ENCODE peak calls at places on chromosomes 2 and 18, in seven cellular contexts. O is GM12878, B is K562, N is HCT116, K is body of pancreas, F is upper lobe of left lung, Z is right lobe of liver. Q is an unnamed sample.

GRCh38 chr2:224472137-224472536 is 70.2 kb upstream of the FAM124B start:
- ATAC-seq in F (no peak), Z (no peak), O (no peak), B (no peak), K (no peak), N (no peak), Q (no peak)

GRCh38 chr2:46091961-46092667 is 205.1 kb upstream of the EPAS1 start:
- ATAC-seq in F (no peak), N (no peak), K (no peak), B (no peak), O (peak; percentile 28), Z (no peak), Q (no peak)

GRCh38 chr2:159144776-159145614 is 141.5 kb downstream of the WDSUB1 start:
- ATAC-seq in N (no peak), K (no peak), Z (peak; percentile 33), B (peak; percentile 58), O (peak; percentile 86), F (no peak), Q (no peak)

GRCh38 chr2:73896362-73897239 is 3.8 kb downstream of the ACTG2 start:
- ATAC-seq in F (no peak), N (no peak), K (no peak), B (peak; percentile 35), Z (no peak), O (peak; percentile 92), Q (no peak)

GRCh38 chr2:219243291-219243761 is 1.9 kb downstream of the GLB1L start:
- ATAC-seq in N (no peak), F (no peak), O (no peak), K (no peak), B (no peak), Z (peak; percentile 58), Q (no peak)

GRCh38 chr2:154203206-154203605 is 331.5 kb downstream of the GALNT13 start:
- ATAC-seq in B (no peak), F (no peak), N (no peak), O (no peak), K (no peak), Z (no peak), Q (no peak)

GRCh38 chr18:47172476-47172875 is 3.7 kb downstream of the IER3IP1 start:
- ATAC-seq in B (no peak), F (no peak), O (no peak), N (no peak), Z (no peak), K (no peak), Q (no peak)

GRCh38 chr2:46793423-46794416 is 121.9 kb downstream of the MCFD2 start:
- ATAC-seq in N (no peak), F (peak; percentile 62), O (no peak), Z (peak; percentile 98), K (peak; percentile 96), B (peak; percentile 37), Q (no peak)

GRCh38 chr2:121884515-121884915 is 129.1 kb downstream of the TSN start:
- ATAC-seq in O (no peak), F (no peak), B (no peak), N (no peak), Z (peak; percentile 63), K (no peak), Q (no peak)

GRCh38 chr18:2715990-2716389 is 60.5 kb downstream of the SMCHD1 start:
- ATAC-seq in Z (no peak), N (no peak), O (no peak), B (no peak), F (no peak), K (no peak), Q (no peak)

GRCh38 chr2:216283038-216283900 is 89.0 kb downstream of the MARCHF4 start:
- ATAC-seq in O (peak; percentile 98), F (no peak), B (peak; percentile 98), K (no peak), N (peak; percentile 97), Z (peak; percentile 55), Q (no peak)

GRCh38 chr2:74735544-74735943 is 81.5 kb downstream of the SEMA4F start:
- ATAC-seq in Z (no peak), K (no peak), F (no peak), O (no peak), N (no peak), B (no peak), Q (no peak)

GRCh38 chr2:42180300-42180699 is 11.1 kb downstream of the EML4 start:
- ATAC-seq in N (no peak), Z (no peak), F (no peak), O (peak; percentile 32), B (no peak), K (no peak), Q (no peak)

GRCh38 chr2:127416486-127417001 is 1.7 kb upstream of the PROC start:
- ATAC-seq in K (no peak), F (no peak), N (no peak), B (no peak), O (no peak), Z (no peak), Q (no peak)

GRCh38 chr2:1744151-1744445 is 217 bp downstream of the PXDN start:
- ATAC-seq in N (no peak), B (no peak), O (no peak), K (no peak), F (no peak), Z (peak; percentile 5), Q (peak; percentile 16)

GRCh38 chr2:210553371-210553770 is 3.0 kb upstream of the CPS1 start:
- ATAC-seq in Z (no peak), F (no peak), O (no peak), K (peak; percentile 70), B (no peak), N (no peak), Q (no peak)

GRCh38 chr2:108855194-108855593 is 68.6 kb downstream of the CCDC138 start:
- ATAC-seq in Z (peak; percentile 91), F (no peak), B (peak; percentile 75), O (peak; percentile 79), N (peak; percentile 74), K (no peak), Q (no peak)

GRCh38 chr2:77479895-77480294 is 42.3 kb downstream of the LRRTM4 start:
- ATAC-seq in O (no peak), B (no peak), Z (no peak), K (no peak), N (no peak), F (no peak), Q (no peak)

GRCh38 chr2:160199053-160199452 is 1.0 kb downstream of the ITGB6 start:
- ATAC-seq in N (no peak), Z (no peak), F (no peak), B (no peak), O (no peak), K (no peak), Q (no peak)

GRCh38 chr2:192162392-192163042 is 32.2 kb downstream of the TMEFF2 start:
- ATAC-seq in B (peak; percentile 93), O (peak; percentile 94), K (peak; percentile 78), Z (peak; percentile 93), F (peak; percentile 83), N (peak; percentile 93), Q (peak; percentile 66)

GRCh38 chr2:237390235-237390634 is 23.7 kb downstream of the COL6A3 start:
- ATAC-seq in N (no peak), O (no peak), Z (no peak), B (no peak), F (no peak), K (no peak), Q (no peak)

GRCh38 chr2:207403141-207403540 is 126.6 kb upstream of the CREB1 start:
- ATAC-seq in Z (no peak), O (no peak), B (no peak), N (no peak), F (no peak), K (no peak), Q (no peak)

DNA sequence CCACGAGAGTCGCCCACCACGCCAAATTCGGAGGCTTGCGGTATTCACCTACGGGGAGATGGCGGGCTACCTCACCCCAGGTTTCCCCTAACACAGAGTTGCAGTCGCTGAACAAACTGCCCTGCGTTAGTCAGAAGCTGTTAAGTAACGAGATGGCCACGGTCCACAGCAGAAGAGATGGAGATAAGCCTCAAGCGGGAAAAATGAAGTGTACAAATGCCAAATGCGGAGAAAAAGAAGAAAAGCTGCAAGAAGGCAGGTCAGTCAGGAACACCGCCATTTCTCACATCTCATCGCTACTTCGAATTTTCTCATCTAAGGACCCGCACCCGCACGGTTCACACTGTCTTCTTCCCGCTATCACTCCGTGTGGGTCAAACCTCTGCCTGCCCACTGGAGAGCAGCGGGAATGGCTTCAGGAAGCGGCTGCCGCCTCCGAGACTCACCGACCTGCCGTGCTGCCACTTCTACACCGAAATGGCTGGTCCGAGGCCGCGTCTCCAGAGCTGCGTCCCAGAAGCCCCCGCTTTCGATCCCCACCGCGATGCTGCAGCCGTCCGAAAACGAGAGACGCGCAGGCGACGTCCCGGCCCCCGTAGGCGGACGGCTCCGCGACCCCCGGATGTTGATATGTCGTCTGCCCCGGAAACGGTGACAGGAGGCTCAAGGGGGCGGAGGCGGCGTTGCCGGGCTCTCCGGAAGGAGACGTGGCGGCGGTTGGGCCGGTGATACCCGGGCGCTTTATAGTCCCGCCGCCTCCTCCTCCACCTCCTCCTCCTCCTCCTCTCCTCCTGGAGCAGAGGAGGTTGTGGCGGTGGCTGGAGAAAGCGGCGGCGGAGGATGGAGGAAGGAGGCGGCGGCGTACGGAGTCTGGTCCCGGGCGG is at the start of the genes ASB3 and ERLEC1:
- ATAC-seq in O (peak; percentile 93), F (peak; percentile 96), Z (peak; percentile 98), B (peak; percentile 92), K (peak; percentile 96), N (peak; percentile 90), Q (peak; percentile 95)
- TF ChIP-seq POLR2A in O (peak; percentile 96), F (peak; percentile 72), Z (peak; percentile 53), B (peak; percentile 90), K (peak; percentile 56), N (peak; percentile 48), Q (peak; percentile 61)

DNA sequence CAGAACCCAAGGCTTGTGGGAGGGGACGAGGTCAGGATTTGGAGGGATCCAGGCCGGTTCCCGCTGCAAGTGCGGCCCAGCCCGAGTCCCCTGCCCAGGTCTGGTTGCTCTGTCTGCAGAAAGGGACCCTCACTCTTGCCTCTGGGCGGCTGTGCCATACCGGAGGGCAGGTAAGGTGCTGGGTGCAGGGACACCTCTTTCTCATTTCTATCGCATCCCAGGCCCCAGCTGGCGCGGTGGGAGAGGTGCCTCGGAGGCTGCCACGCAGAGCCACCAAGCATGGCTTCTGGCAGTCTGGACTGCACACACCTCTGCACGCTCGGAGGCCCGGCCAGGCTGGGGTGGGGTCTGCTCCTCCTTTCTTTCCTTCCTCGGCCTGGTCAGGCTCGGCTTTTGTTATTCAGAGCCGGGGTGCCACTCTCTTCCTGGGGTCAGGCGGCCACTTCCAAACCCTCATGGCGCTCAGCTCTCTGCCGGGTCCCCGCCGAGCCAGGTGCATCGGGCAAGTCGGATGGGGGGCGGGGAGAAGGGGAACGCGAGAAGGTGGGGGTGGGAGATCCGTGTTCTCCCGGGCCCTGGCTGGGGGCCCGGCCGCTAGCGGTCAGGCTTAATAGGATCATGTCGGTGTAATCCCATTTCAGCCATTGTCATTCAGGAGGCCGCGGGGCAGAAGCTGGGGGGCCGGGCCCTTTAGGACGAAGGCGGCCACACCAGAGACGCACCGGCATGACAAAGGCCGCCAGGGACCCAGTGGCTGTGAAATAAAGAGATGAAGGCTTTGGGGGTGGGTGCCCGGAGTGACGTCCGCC is 9.0 kb downstream of the GBX2 start:
- ATAC-seq in O (no peak), N (no peak), F (no peak), K (no peak), Z (no peak), B (no peak), Q (no peak)
- H3K4me3 ChIP-seq in O (no peak overlapping the region), N (no peak overlapping the region), F (no peak overlapping the region), K (no peak overlapping the region), Z (no peak overlapping the region), B (no peak overlapping the region), Q (no peak overlapping the region)

GRCh38 chr2:85259101-85259590 is 68.6 kb downstream of the TGOLN2 start:
- ATAC-seq in Z (no peak), N (no peak), K (no peak), F (no peak), O (no peak), B (peak; percentile 61), Q (no peak)
- TF ChIP-seq POLR2A in Z (no peak), N (no peak), K (no peak), F (no peak), O (no peak), B (no peak), Q (no peak)

GRCh38 chr2:232485333-232485756 is 2.3 kb downstream of the ECEL1 start:
- ATAC-seq in B (no peak), O (no peak), F (no peak), K (no peak), Z (no peak), N (no peak), Q (no peak)
- H3K4me3 ChIP-seq in B (no peak overlapping the region), O (no peak overlapping the region), F (no peak overlapping the region), K (no peak overlapping the region), Z (no peak overlapping the region), N (no peak overlapping the region), Q (no peak overlapping the region)